ENCODE peak calls at places on chromosomes 16 and 17, in eight cellular contexts. E is ovary, Y is IMR-90, R is foreskin keratinocyte, G is left ventricle myocardium inferior, I is colonic mucosa, Z is Peyer's patch, H is heart right ventricle. O is an unnamed sample.

GRCh38 chr17:68531252-68531651 is 19.0 kb downstream of the PRKAR1A start:
- DNase-seq in E (no peak), Y (no peak), Z (no peak), G (no peak), I (no peak), R (no peak), H (no peak), O (no peak)

GRCh38 chr17:31389673-31390381 is 1.6 kb upstream of the RAB11FIP4 start:
- DNase-seq in G (no peak), H (no peak), E (peak; percentile 10), I (no peak), R (no peak), Y (no peak), Z (no peak), O (peak; percentile 10)

GRCh38 chr16:2596747-2597559 is 59.1 kb downstream of the PDPK1 start:
- DNase-seq in R (no peak), Y (no peak), E (no peak), I (no peak), Z (no peak), G (no peak), H (no peak), O (no peak)

GRCh38 chr17:7750321-7750821 is 32.8 kb downstream of the DNAH2 start:
- DNase-seq in H (no peak), I (no peak), Y (peak; percentile 89), Z (no peak), E (no peak), R (peak; percentile 64), G (no peak), O (no peak)

GRCh38 chr16:54657058-54657708 is 273.5 kb upstream of the IRX5 start:
- DNase-seq in Y (no peak), E (no peak), G (no peak), H (no peak), R (peak; percentile 88), I (no peak), Z (no peak), O (no peak)

GRCh38 chr17:1639549-1639948 is 6.0 kb downstream of the SCARF1 start:
- DNase-seq in G (no peak), R (no peak), Z (no peak), E (no peak), H (no peak), Y (no peak), I (no peak), O (no peak)

GRCh38 chr17:17837966-17838962 is 1.5 kb upstream of the SREBF1 start:
- DNase-seq in Z (no peak), Y (peak; percentile 24), G (peak; percentile 74), I (peak; percentile 86), E (peak; percentile 55), R (no peak), H (peak; percentile 52), O (no peak)

GRCh38 chr16:83109736-83110135 is 483.0 kb downstream of the CDH13 start:
- DNase-seq in E (no peak), I (no peak), Z (no peak), H (no peak), G (no peak), R (no peak), Y (no peak), O (no peak)

GRCh38 chr16:71807905-71808592 is 585 bp downstream of the AP1G1 start:
- DNase-seq in Y (peak; percentile 21), Z (peak; percentile 65), E (no peak), I (peak; percentile 42), H (no peak), R (peak; percentile 28), G (peak; percentile 20), O (no peak)

GRCh38 chr17:57782642-57783337 is 37.7 kb upstream of the CCDC182 start:
- DNase-seq in Y (no peak), G (no peak), Z (no peak), E (no peak), R (no peak), H (no peak), I (no peak), O (no peak)

GRCh38 chr17:73262676-73263642 is 1.3 kb upstream of the CPSF4L start:
- DNase-seq in I (no peak), H (no peak), E (peak; percentile 26), G (no peak), Y (no peak), Z (no peak), R (no peak), O (no peak)

GRCh38 chr16:75745823-75746222 is 19.5 kb upstream of the CPHXL start:
- DNase-seq in G (no peak), Z (no peak), Y (no peak), I (no peak), H (no peak), E (no peak), R (no peak), O (no peak)

GRCh38 chr16:55563797-55564196 is 2.7 kb upstream of the CAPNS2 start:
- DNase-seq in Y (no peak), G (no peak), H (no peak), Z (no peak), I (no peak), R (no peak), E (no peak), O (no peak)

DNA sequence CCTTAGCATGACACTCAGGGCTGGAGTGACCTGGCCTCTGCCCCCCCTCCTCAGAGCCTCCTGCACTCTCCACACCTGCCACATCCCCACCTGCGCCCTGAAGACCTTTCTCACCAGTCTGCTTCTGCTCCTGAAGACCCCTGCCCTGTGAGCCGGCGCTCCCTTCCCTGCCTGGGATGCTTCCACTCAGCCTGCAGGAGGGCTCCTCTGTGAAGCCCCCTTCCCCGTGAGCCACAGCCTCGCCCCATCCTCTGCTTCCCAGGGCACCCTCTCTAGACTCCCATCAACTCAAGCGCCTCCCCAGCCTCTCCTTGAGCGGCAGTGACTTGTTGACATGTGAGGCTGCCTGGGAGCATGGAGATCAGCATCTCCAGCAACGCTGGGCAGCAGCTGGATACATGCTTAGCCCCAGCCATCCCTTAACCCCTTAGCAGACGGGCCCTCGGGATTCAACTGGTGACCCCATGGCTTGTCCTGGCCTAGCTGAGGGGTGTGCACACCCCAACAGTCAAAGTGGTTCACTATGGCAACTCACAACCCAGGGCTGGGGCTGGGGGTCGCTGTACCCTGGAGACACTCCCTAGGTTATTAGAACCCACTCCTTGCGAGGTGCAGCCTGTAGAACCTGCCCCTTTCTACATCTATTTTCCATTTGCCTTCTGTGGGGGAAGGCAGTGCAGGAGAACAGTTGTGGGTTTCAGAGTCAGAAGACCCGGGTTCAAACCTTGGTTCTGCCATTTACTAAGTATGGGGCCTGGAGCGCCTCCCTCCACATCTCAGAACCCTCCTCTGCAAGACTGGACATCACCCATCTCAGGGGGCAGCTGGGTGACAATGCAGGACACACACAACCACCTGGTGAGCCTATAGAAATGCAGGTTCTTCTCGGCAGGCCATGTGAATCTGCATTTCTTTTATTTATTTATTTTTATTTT is 21.5 kb downstream of the TMEM235 start:
- DNase-seq in Y (no peak), E (peak; percentile 34), G (no peak), H (no peak), R (no peak), I (peak; percentile 25), Z (no peak), O (no peak)
- H3K4me1 ChIP-seq in Y (peaks cover 6% of the 10 kb centered on the region), E (peaks cover 18% of the 10 kb centered on the region), G (peaks cover 42% of the 10 kb centered on the region), H (peaks cover 38% of the 10 kb centered on the region), R (peaks cover 4% of the 10 kb centered on the region), I (peaks cover 12% of the 10 kb centered on the region), Z (peaks cover 28% of the 10 kb centered on the region), O (peaks cover 53% of the 10 kb centered on the region)

GRCh38 chr16:52489894-52490293 is 57.0 kb downstream of the TOX3 start:
- DNase-seq in H (no peak), E (no peak), Y (no peak), G (no peak), I (no peak), Z (no peak), R (no peak), O (no peak)
- H3K4me1 ChIP-seq in H (no peaks in the 10 kb centered on the region), E (no peaks in the 10 kb centered on the region), Y (no peaks in the 10 kb centered on the region), G (no peaks in the 10 kb centered on the region), I (peaks cover 5% of the 10 kb centered on the region), Z (no peaks in the 10 kb centered on the region), R (no peaks in the 10 kb centered on the region), O (no peaks in the 10 kb centered on the region)

DNA sequence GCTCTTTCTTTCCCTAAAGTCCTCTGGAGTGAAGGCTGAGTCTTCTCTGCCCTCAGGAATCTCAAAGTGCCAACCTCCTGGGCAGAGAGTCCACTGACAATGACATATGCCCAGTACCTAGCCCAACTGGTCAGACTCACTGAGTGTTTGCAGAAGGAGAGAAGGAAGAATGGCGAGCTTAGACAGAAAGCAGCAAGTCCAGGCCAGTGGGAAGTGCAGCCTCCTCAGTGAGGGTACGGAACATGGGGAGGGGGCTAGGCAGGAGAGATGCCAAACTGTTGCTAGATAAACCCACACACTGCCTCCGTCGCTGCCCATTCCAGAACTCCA is 678 bp downstream of the EXOC7 start:
- DNase-seq in I (no peak), G (no peak), E (no peak), Y (no peak), H (no peak), R (no peak), Z (no peak), O (no peak)
- H3K4me1 ChIP-seq in I (peaks cover 8% of the 10 kb centered on the region), G (peaks cover 30% of the 10 kb centered on the region), E (peaks cover 13% of the 10 kb centered on the region), Y (peaks cover 8% of the 10 kb centered on the region), H (peaks cover 21% of the 10 kb centered on the region), R (no peaks in the 10 kb centered on the region), Z (no peaks in the 10 kb centered on the region), O (peaks cover 24% of the 10 kb centered on the region)

GRCh38 chr17:40552806-40553693 is 12.2 kb downstream of the CCR7 start:
- DNase-seq in G (no peak), I (peak; percentile 17), Y (no peak), R (no peak), H (no peak), Z (peak; percentile 58), E (peak; percentile 51), O (no peak)

GRCh38 chr17:40555296-40556190 is 9.7 kb downstream of the CCR7 start:
- DNase-seq in R (no peak), E (peak; percentile 32), Y (no peak), G (peak; percentile 11), H (no peak), I (no peak), Z (peak; percentile 46), O (no peak)

GRCh38 chr17:40556198-40556661 is 9.0 kb downstream of the CCR7 start:
- DNase-seq in R (no peak), H (no peak), I (no peak), Y (no peak), E (no peak), Z (no peak), G (no peak), O (no peak)

GRCh38 chr17:40553694-40554534 is 11.4 kb downstream of the CCR7 start:
- DNase-seq in R (no peak), I (peak; percentile 33), H (peak; percentile 78), E (peak; percentile 60), G (peak; percentile 74), Y (peak; percentile 43), Z (peak; percentile 68), O (no peak)

DNA sequence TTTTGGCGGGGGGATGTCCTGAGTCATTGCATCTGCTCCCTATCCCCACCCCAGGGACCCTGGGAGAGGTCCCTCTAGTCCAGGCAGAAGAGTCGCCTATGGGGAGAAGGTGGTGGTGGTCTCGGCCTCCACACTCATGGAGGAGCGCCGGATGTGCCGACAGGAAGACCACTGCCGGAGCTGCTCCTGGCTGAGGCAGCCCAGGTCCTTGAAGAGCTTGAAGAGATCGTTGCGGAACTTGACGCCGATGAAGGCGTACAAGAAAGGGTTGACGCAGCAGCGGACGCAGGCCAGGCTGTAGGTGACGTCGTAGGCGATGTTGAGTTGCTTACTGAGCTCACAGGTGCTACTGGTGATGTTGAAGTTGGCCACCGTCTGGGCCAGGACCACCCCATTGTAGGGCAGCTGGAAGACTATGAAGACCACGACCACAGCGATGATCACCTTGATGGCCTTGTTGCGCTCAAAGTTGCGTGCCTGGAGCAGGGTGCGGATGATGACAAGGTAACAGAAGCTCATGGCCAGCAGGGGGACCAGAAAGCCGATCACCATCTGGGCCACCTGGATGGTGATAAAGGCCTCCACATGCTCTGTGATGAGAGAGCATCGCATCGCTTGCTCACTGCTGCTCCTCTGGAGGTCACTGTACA is 10.5 kb downstream of the CCR7 start:
- DNase-seq in E (peak; percentile 50), H (no peak), R (no peak), G (no peak), I (no peak), Z (peak; percentile 47), Y (no peak), O (no peak)
- H3K4me1 ChIP-seq in E (peaks cover 64% of the 10 kb centered on the region), H (peaks cover 90% of the 10 kb centered on the region), R (peaks cover under 1% of the 10 kb centered on the region), G (peaks cover 99% of the 10 kb centered on the region), I (peaks cover 4% of the 10 kb centered on the region), Z (peaks cover 17% of the 10 kb centered on the region), Y (peaks cover 58% of the 10 kb centered on the region), O (peaks cover 81% of the 10 kb centered on the region)